ENCODE peak calls at places on chromosomes 12 and 14, in four cellular contexts. One of them, this sample, is unnamed.

GRCh38 chr12:93634416-93634815 is 42.8 kb upstream of the CRADD start:
- DNase-seq in GM12878: no peak
- DNase-seq in K562: no peak
- DNase-seq in H1: no peak
- DNase-seq in this sample: no peak

GRCh38 chr12:88870000-88870737 is 289.9 kb upstream of the KITLG start:
- DNase-seq in GM12878: no peak
- DNase-seq in H1: no peak
- DNase-seq in K562: no peak
- DNase-seq in this sample: no peak

GRCh38 chr14:103629503-103630121 is 601 bp downstream of the KLC1 start:
- DNase-seq in GM12878: no peak
- DNase-seq in K562: peak
- DNase-seq in H1: peak
- DNase-seq in this sample: no peak

GRCh38 chr14:75969126-75969525 is 12.7 kb downstream of the TGFB3 start:
- DNase-seq in GM12878: no peak
- DNase-seq in H1: no peak
- DNase-seq in K562: no peak
- DNase-seq in this sample: no peak

GRCh38 chr12:12979731-12980259 is 20.3 kb downstream of the HEBP1 start:
- DNase-seq in K562: no peak
- DNase-seq in GM12878: no peak
- DNase-seq in H1: no peak
- DNase-seq in this sample: no peak

GRCh38 chr12:95739561-95740313 is 50.8 kb downstream of the NTN4 start:
- DNase-seq in H1: no peak
- DNase-seq in GM12878: no peak
- DNase-seq in K562: no peak
- DNase-seq in this sample: no peak

GRCh38 chr12:9810721-9811120 is 16.6 kb upstream of the KLRF1 start:
- DNase-seq in H1: no peak
- DNase-seq in GM12878: no peak
- DNase-seq in K562: no peak
- DNase-seq in this sample: no peak

GRCh38 chr12:110279976-110280783 is 867 bp upstream of the ATP2A2 start:
- DNase-seq in K562: peak
- DNase-seq in GM12878: no peak
- DNase-seq in H1: peak
- DNase-seq in this sample: no peak

GRCh38 chr14:92037989-92038388 is 1.9 kb downstream of the TRIP11 start:
- DNase-seq in H1: no peak
- DNase-seq in GM12878: no peak
- DNase-seq in K562: no peak
- DNase-seq in this sample: no peak

GRCh38 chr12:25058619-25059018 is 109.7 kb upstream of the BCAT1 start:
- DNase-seq in K562: no peak
- DNase-seq in GM12878: peak
- DNase-seq in H1: no peak
- DNase-seq in this sample: no peak

GRCh38 chr12:106108187-106108816 is 30.5 kb downstream of the NUAK1 start:
- DNase-seq in GM12878: no peak
- DNase-seq in K562: no peak
- DNase-seq in H1: no peak
- DNase-seq in this sample: no peak

GRCh38 chr12:119841433-119842210 is 35.5 kb downstream of the CIT start:
- DNase-seq in GM12878: no peak
- DNase-seq in K562: no peak
- DNase-seq in H1: no peak
- DNase-seq in this sample: no peak

GRCh38 chr14:75492832-75493579 is 29.3 kb upstream of the BATF start:
- DNase-seq in GM12878: no peak
- DNase-seq in K562: no peak
- DNase-seq in H1: peak
- DNase-seq in this sample: no peak

GRCh38 chr12:4441355-4442330 is 4.0 kb downstream of the FGF6 start:
- DNase-seq in H1: peak
- DNase-seq in GM12878: no peak
- DNase-seq in K562: no peak
- DNase-seq in this sample: no peak

GRCh38 chr14:52059614-52060013 is 9.2 kb downstream of the NID2 start:
- DNase-seq in K562: no peak
- DNase-seq in GM12878: no peak
- DNase-seq in H1: no peak
- DNase-seq in this sample: no peak

GRCh38 chr12:96225003-96225855 is 31.1 kb downstream of the ELK3 start:
- DNase-seq in GM12878: no peak
- DNase-seq in K562: no peak
- DNase-seq in H1: no peak
- DNase-seq in this sample: no peak

GRCh38 chr14:100680439-100681051 is 46.1 kb upstream of the DLK1 start:
- DNase-seq in GM12878: no peak
- DNase-seq in H1: no peak
- DNase-seq in K562: peak
- DNase-seq in this sample: no peak

GRCh38 chr14:76827696-76828301 is 1.6 kb downstream of the LRRC74A start:
- DNase-seq in H1: no peak
- DNase-seq in GM12878: no peak
- DNase-seq in K562: no peak
- DNase-seq in this sample: no peak

GRCh38 chr12:111664961-111665865 is 20.5 kb downstream of the BRAP start:
- DNase-seq in H1: no peak
- DNase-seq in K562: no peak
- DNase-seq in GM12878: no peak
- DNase-seq in this sample: no peak

GRCh38 chr14:58488550-58488949 is 61.0 kb downstream of the KIAA0586 start:
- DNase-seq in H1: no peak
- DNase-seq in K562: no peak
- DNase-seq in GM12878: no peak
- DNase-seq in this sample: no peak

GRCh38 chr12:61563640-61564039 is 696.6 kb upstream of the USP15 start:
- DNase-seq in K562: no peak
- DNase-seq in H1: no peak
- DNase-seq in GM12878: no peak
- DNase-seq in this sample: no peak

GRCh38 chr12:116525418-116526001 is 33.7 kb upstream of the MAP1LC3B2 start:
- DNase-seq in K562: no peak
- DNase-seq in GM12878: no peak
- DNase-seq in H1: no peak
- DNase-seq in this sample: peak

GRCh38 chr14:19801118-19801464 is 2.5 kb upstream of the OR4N2 start:
- DNase-seq in H1: no peak
- DNase-seq in K562: no peak
- DNase-seq in GM12878: no peak
- DNase-seq in this sample: no peak

GRCh38 chr12:121791671-121792496 is 1.6 kb downstream of the RHOF start:
- DNase-seq in H1: no peak
- DNase-seq in K562: no peak
- DNase-seq in GM12878: no peak
- DNase-seq in this sample: no peak

GRCh38 chr14:104676694-104677505 is 12.5 kb upstream of the INF2 start:
- DNase-seq in GM12878: no peak
- DNase-seq in K562: no peak
- DNase-seq in H1: peak
- DNase-seq in this sample: no peak

GRCh38 chr14:64760146-64760755 is 56.0 kb downstream of the PLEKHG3 start:
- DNase-seq in K562: peak
- DNase-seq in GM12878: no peak
- DNase-seq in H1: peak
- DNase-seq in this sample: peak

GRCh38 chr14:95362180-95362494 is 42.4 kb upstream of the CLMN start:
- DNase-seq in K562: no peak
- DNase-seq in H1: no peak
- DNase-seq in GM12878: no peak
- DNase-seq in this sample: no peak

GRCh38 chr14:95361373-95362179 is 41.9 kb upstream of the CLMN start:
- DNase-seq in H1: peak
- DNase-seq in K562: peak
- DNase-seq in GM12878: no peak
- DNase-seq in this sample: peak

GRCh38 chr14:95360828-95361227 is 41.1 kb upstream of the CLMN start:
- DNase-seq in GM12878: no peak
- DNase-seq in K562: no peak
- DNase-seq in H1: no peak
- DNase-seq in this sample: no peak

GRCh38 chr14:95363468-95363954 is 43.8 kb upstream of the CLMN start:
- DNase-seq in H1: peak
- DNase-seq in GM12878: peak
- DNase-seq in K562: no peak
- DNase-seq in this sample: no peak

DNA sequence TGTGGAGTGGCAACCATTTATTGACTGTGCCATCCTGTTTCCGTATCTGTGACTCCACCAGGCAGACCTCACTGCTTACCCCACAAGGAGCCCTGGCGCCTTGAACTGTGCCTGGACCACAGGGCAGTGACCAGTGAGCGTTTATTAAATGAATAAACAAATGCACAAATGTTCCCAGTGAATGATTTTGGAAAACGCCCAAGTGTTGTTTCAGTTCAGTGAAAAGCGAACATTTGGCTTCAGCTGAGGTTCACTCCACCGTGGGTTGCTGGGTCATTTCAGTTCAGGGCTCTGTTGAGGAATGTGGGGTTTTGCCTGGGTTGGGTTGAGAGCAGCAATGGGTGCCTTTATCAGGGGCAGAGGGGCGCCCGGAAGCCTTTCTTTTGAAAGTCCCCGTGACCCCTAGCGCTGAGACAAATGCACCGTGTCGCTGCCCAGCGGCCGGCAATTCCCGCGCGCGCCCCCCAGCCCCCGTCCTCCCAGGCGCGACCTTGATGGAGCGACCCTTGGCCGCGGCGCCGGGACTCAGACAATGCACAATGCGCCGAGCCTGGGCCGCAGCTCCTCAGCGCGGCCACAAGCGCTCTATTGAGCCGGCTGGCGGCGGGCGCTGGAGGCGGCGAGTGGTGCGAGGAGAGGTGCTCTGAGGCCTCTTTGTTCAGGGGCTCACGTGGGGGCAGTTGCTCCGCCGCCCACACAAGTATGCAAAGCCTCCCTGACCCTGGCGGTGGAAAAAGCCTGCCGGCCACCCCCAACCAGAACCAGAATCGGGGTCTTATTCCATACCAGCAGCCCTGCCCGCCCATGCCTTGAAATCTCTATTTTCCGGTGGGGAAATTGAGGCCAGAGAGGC is 40.5 kb upstream of the CLMN start:
- DNase-seq in H1: peak
- DNase-seq in GM12878: no peak
- DNase-seq in K562: no peak
- DNase-seq in this sample: no peak
- TF ChIP-seq EGR1 in H1: peak
- TF ChIP-seq EGR1 in GM12878: no peak
- TF ChIP-seq EGR1 in K562: no peak
- TF ChIP-seq EGR1 in this sample: no peak

DNA sequence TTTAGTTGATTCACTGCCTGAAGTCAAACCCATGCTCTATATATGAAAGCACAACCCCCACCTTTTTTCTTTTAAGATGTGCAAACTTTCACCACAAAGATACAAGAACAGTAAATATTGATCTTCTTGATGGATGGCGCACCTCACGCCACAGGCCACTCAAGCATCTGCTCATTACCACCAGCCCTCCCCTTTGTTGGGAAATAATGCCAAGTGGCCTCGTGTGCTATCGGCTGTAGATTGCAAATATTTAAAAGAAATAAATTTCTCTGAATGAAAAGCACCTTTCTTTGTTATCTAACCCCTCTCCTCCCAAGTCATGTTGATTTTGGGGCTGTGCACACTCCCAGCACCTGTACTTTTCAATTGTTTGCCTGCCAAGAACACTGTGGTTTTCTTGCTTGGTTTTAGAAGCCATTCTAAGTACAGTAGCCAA is 122.7 kb downstream of the C12orf42 start:
- DNase-seq in H1: no peak
- DNase-seq in K562: no peak
- DNase-seq in GM12878: no peak
- DNase-seq in this sample: no peak
- TF ChIP-seq EGR1 in H1: no peak
- TF ChIP-seq EGR1 in K562: no peak
- TF ChIP-seq EGR1 in GM12878: no peak
- TF ChIP-seq EGR1 in this sample: no peak

DNA sequence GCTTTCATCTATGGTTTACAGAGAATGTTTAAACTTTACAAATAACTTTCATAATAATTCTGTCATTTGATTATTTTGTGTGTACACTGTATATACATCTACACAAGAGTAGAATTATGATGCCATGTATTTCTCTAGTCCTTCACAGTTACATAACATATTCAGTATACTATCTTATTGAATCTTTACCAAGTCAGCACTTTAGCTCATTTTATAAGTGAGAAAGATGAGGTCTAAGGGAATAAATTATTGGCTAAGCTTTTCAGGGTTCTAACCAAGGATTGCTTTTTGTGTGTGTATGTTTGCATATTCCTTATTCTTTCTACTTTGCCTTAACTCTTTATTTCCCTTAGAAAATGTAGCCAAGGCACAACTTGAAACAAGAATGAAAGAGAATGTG is 84.3 kb upstream of the PTPRQ start:
- DNase-seq in K562: no peak
- DNase-seq in GM12878: no peak
- DNase-seq in H1: no peak
- DNase-seq in this sample: no peak
- TF ChIP-seq EGR1 in K562: no peak
- TF ChIP-seq EGR1 in GM12878: no peak
- TF ChIP-seq EGR1 in H1: no peak
- TF ChIP-seq EGR1 in this sample: no peak

GRCh38 chr14:25003537-25003936 is 46.4 kb downstream of the STXBP6 start:
- DNase-seq in H1: no peak
- DNase-seq in K562: no peak
- DNase-seq in GM12878: no peak
- DNase-seq in this sample: no peak
- TF ChIP-seq EGR1 in H1: no peak
- TF ChIP-seq EGR1 in K562: no peak
- TF ChIP-seq EGR1 in GM12878: no peak
- TF ChIP-seq EGR1 in this sample: no peak

GRCh38 chr14:68628605-68629310 is 164.1 kb downstream of the ZFP36L1 start:
- DNase-seq in GM12878: no peak
- DNase-seq in K562: no peak
- DNase-seq in H1: peak
- DNase-seq in this sample: no peak
- TF ChIP-seq EGR1 in GM12878: no peak
- TF ChIP-seq EGR1 in K562: no peak
- TF ChIP-seq EGR1 in H1: no peak
- TF ChIP-seq EGR1 in this sample: no peak

This sample was measured in HCT116.